ENCODE peak calls at places on chromosome 20, in six cellular contexts. Y is endothelial cell of umbilical vein, I is stomach, N is spleen, J is prostate gland, L is breast epithelium. U is an unnamed sample.

GRCh38 chr20:52933867-52934266 is 38.3 kb upstream of the TSHZ2 start:
- DNase-seq in Y (no peak), I (no peak), N (no peak), J (no peak), L (no peak), U (no peak)

GRCh38 chr20:48904566-48905321 is 16.8 kb upstream of the ARFGEF2 start:
- DNase-seq in Y (peak; percentile 76), I (peak; percentile 67), N (no peak), J (peak; percentile 29), L (no peak), U (no peak)

GRCh38 chr20:35578469-35578868 is 36.6 kb downstream of the ERGIC3 start:
- DNase-seq in Y (no peak), I (no peak), N (no peak), J (no peak), L (no peak), U (no peak)

GRCh38 chr20:1242530-1242929 is 16.7 kb downstream of the RAD21L1 start:
- DNase-seq in Y (peak; percentile 80), I (no peak), N (no peak), J (no peak), L (no peak), U (no peak)

GRCh38 chr20:57326667-57327455 is 2.7 kb upstream of the SPO11 start:
- DNase-seq in Y (no peak), I (no peak), N (no peak), J (peak; percentile 62), L (peak; percentile 78), U (no peak)

GRCh38 chr20:25310268-25310920 is 62.5 kb downstream of the PYGB start:
- DNase-seq in Y (peak; percentile 68), I (peak; percentile 58), N (peak; percentile 75), J (no peak), L (no peak), U (peak; percentile 65)

GRCh38 chr20:57408131-57408530 is 16.9 kb downstream of the RBM38 start:
- DNase-seq in Y (no peak), I (no peak), N (peak; percentile 63), J (no peak), L (no peak), U (no peak)

GRCh38 chr20:57439432-57439831 is 48.2 kb downstream of the RBM38 start:
- DNase-seq in Y (no peak), I (peak; percentile 94), N (peak; percentile 78), J (peak; percentile 92), L (peak; percentile 92), U (no peak)

GRCh38 chr20:1060985-1061384 is 57.4 kb upstream of the PSMF1 start:
- DNase-seq in Y (no peak), I (no peak), N (no peak), J (no peak), L (no peak), U (no peak)

GRCh38 chr20:19621072-19621471 is 137.0 kb upstream of the RIN2 start:
- DNase-seq in Y (no peak), I (no peak), N (no peak), J (no peak), L (no peak), U (no peak)

GRCh38 chr20:5504061-5504739 is 187.4 kb upstream of the PROKR2 start:
- DNase-seq in Y (peak; percentile 27), I (no peak), N (peak; percentile 80), J (no peak), L (peak; percentile 59), U (peak; percentile 34)

GRCh38 chr20:10761232-10761631 is 87.4 kb upstream of the JAG1 start:
- DNase-seq in Y (peak; percentile 93), I (no peak), N (no peak), J (no peak), L (no peak), U (no peak)

GRCh38 chr20:35302421-35303335 is 10.5 kb upstream of the FAM83C start:
- DNase-seq in Y (no peak), I (no peak), N (no peak), J (no peak), L (no peak), U (no peak)

GRCh38 chr20:63318391-63319163 is 25.6 kb downstream of the COL20A1 start:
- DNase-seq in Y (no peak), I (no peak), N (no peak), J (no peak), L (no peak), U (no peak)

GRCh38 chr20:62448038-62448437 is 20.7 kb upstream of the RBBP8NL start:
- DNase-seq in Y (no peak), I (no peak), N (no peak), J (no peak), L (no peak), U (no peak)

GRCh38 chr20:57450419-57450818 is 59.2 kb downstream of the RBM38 start:
- DNase-seq in Y (no peak), I (peak; percentile 51), N (peak; percentile 94), J (no peak), L (no peak), U (peak; percentile 71)

GRCh38 chr20:33014336-33015113 is 7.0 kb downstream of the BPIFB2 start:
- DNase-seq in Y (no peak), I (no peak), N (peak; percentile 41), J (no peak), L (no peak), U (no peak)

GRCh38 chr20:57959018-57959417 is 249.2 kb upstream of the PMEPA1 start:
- DNase-seq in Y (no peak), I (no peak), N (no peak), J (peak; percentile 81), L (no peak), U (no peak)

DNA sequence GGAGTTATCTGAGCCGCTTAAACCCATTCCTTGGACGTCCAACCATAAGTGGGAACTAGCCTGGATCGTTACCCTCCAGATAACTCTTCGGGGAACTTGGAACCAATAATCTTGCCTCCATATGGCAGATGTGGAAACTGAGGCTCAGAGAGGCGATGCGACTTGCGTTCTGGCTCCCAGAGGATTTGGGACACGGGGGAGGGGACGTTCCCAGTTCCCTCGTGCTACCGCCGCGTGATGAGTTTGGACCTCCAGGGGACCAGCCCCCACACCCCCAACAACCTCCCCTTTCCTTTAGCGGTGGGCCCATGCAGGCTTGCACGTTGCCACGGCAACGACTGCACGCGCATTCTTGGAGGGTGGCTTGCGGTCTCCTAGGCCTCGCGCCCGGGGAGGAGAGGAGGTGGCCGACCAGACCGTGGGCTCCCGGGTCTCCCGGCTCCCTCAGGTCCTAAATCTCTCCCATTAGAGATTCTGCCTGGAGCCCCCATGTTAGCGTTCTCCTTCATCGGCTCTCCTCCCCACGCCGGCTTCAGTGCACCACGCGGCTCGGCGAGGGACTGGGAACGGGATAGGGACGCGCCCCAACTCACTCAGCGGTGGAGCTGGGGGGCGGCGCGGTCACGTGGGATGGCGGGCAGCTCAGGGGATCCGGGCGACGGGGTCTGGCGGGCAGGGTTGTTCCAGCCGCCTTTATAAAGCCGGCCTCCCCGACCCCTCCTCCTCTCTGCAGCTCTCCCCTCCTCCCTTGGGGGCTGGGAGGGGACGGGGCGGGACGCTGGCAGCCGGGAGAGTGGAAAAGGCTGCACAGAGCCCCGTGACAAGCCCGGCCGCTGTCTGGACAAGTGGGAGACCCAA is at the start of gene PLTP:
- DNase-seq in Y (peak; percentile 78), I (peak; percentile 58), N (peak; percentile 87), J (peak; percentile 29), L (no peak), U (no peak)
- TF ChIP-seq POLR2AphosphoS5 in Y (peak; percentile 61), I (peak; percentile 51), N (peak; percentile 82), J (no peak), L (peak; percentile 57), U (no peak)

DNA sequence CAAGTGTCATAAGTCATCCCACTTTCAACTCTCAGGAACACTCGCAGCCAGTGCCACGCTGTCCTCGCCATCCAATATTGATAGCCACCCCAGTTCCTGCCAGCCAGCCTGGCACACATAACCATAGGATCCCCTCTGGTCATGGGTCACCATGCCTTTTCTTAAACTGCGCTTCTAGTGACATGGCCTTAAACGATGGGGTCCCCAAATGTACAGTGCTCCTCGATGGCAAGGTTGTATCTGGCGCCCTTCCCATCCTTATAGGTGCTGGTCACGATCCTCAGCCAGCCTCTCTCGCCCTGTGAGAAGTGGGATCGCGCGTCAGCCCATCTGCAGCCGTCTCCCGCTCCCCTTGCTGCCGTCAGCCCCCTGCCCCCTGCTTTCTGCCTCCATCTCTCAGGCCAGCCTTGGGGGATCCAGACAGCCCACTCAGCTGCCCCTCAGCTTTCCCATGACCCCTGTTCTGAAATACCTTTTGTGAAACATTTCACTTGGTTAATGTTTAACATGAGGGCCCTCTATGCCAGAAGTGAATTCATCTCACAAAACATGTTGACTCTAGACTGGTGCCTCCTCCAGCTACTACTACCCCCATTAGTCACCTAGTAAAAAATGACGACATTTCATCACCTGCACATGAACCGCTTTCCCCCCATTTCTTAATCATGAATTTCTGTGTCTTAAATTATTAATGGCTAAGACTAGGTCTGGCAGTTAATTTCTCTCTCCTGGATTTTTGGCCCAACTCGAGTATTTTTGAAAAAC is 11.4 kb downstream of the CTSZ start:
- DNase-seq in Y (no peak), I (no peak), N (peak; percentile 44), J (no peak), L (no peak), U (no peak)
- TF ChIP-seq POLR2A in Y (no peak), I (no peak), N (no peak), J (no peak), L (no peak), U (peak; percentile 45)

GRCh38 chr20:4244700-4245485 is 229.5 kb upstream of the RNF24 start:
- DNase-seq in Y (no peak), I (peak; percentile 47), N (no peak), J (no peak), L (no peak), U (no peak)
- TF ChIP-seq POLR2AphosphoS5 in Y (no peak), I (no peak), N (peak; percentile 64), J (no peak), L (peak; percentile 21), U (no peak)

GRCh38 chr20:45972500-45973183 is 639 bp upstream of the ZNF335 start:
- DNase-seq in Y (no peak), I (no peak), N (peak; percentile 97), J (no peak), L (no peak), U (peak; percentile 92)
- TF ChIP-seq POLR2A in Y (no peak), I (peak; percentile 12), N (no peak), J (no peak), L (no peak), U (no peak)

GRCh38 chr20:51156041-51156795 is 133.3 kb upstream of the KCNG1 start:
- DNase-seq in Y (no peak), I (no peak), N (no peak), J (no peak), L (no peak), U (no peak)
- TF ChIP-seq POLR2AphosphoS5 in Y (no peak), I (no peak), N (no peak), J (peak; percentile 73), L (no peak), U (no peak)

DNA sequence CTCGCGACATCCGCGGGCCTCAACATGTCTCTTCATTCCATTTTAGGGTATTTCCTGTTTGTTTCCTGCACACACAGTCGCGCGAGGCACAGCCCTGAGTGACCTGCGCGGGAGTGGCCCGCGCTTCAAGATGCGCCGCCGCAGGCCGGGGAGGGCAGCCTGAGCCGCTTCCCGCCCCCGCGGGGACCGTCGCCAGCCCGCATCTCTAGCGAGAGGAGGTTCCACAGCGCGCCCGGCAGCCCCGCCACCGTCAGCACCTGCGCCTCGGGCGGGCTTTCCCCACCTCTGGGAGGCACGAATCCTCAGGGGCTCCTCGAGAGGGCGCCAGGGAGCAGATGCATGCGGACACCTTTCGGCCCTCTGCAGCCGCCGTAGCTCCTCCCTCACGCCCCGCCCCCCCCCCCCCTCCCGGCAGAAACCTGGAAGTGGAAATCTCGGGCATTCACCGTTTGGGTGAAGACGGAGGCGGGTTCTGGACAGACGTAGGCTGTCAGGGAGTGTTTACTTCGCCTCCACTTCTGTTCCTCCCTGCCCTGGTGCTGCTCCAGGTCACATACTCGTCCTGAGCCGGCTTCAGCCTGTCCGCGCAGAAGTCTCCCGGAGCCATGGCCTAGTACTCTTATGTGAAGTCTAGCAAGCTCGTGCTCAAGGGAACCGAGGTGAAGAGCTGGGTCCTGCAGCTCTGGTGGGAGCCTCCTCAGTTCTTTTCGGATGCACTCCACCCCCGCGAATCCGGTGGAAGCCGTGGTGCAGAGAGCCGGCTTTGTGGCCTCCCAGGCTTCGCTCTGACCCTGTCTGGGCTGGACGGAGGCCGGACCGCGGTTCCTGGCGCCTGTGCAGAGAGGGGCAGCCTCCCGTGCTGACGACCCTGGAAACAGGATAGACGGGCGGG is 880.5 kb upstream of the DEFB115 start:
- DNase-seq in Y (peak; percentile 85), I (peak; percentile 58), N (peak; percentile 94), J (peak; percentile 82), L (peak; percentile 83), U (peak; percentile 8)
- TF ChIP-seq POLR2A in Y (peak; percentile 71), I (no peak), N (peak; percentile 28), J (peak; percentile 38), L (no peak), U (peak; percentile 44)